ENCODE peak calls at places on chromosomes 6 and 20, in five cellular contexts. O is bronchial epithelial cell; V is MV-4-11; W is naive thymus-derived CD8-positive, alpha-beta T cell; L is nephron progenitor cell. T is an unnamed sample.

GRCh38 chr20:45342863-45343444 is 5.3 kb downstream of the SDC4 start:
- DNase-seq in O (no peak), W (no peak), L (no peak), V (no peak), T (no peak)

GRCh38 chr20:34896086-34896551 is 19.7 kb downstream of the ACSS2 start:
- DNase-seq in O (no peak), V (no peak), L (no peak), W (no peak), T (no peak)

GRCh38 chr6:27863962-27864905 is 48.0 kb downstream of the OR2B2 start:
- DNase-seq in O (no peak), W (peak), V (no peak), L (no peak), T (no peak)

GRCh38 chr6:90199900-90200299 is 96.7 kb downstream of the BACH2 start:
- DNase-seq in W (no peak), L (no peak), V (no peak), O (no peak), T (no peak)

GRCh38 chr20:2364014-2364413 is 16.7 kb upstream of the TGM6 start:
- DNase-seq in O (peak), L (no peak), W (no peak), V (no peak), T (no peak)

GRCh38 chr20:36399147-36399968 is 93.2 kb downstream of the DLGAP4 start:
- DNase-seq in W (peak), V (peak), O (peak), L (peak), T (no peak)

GRCh38 chr6:109229536-109229935 is 134.2 kb downstream of the CEP57L1 start:
- DNase-seq in V (no peak), O (peak), W (no peak), L (no peak), T (no peak)

GRCh38 chr6:8085053-8085511 is 17.3 kb downstream of the EEF1E1 start:
- DNase-seq in V (peak), W (no peak), O (peak), L (no peak), T (no peak)

GRCh38 chr20:60215786-60216730 is 257.8 kb downstream of the CDH26 start:
- DNase-seq in W (no peak), V (no peak), O (no peak), L (no peak), T (no peak)

GRCh38 chr6:52929321-52930164 is 20.0 kb upstream of the GSTA3 start:
- DNase-seq in V (no peak), L (no peak), O (peak), W (no peak), T (no peak)

GRCh38 chr6:342832-343179 is 48.7 kb upstream of the IRF4 start:
- DNase-seq in V (no peak), O (no peak), W (no peak), L (no peak), T (no peak)

GRCh38 chr6:21612067-21612745 is 18.7 kb downstream of the SOX4 start:
- DNase-seq in W (no peak), O (no peak), V (no peak), L (no peak), T (no peak)

GRCh38 chr20:46994341-46994740 is 99.7 kb downstream of the EYA2 start:
- DNase-seq in V (peak), W (no peak), L (no peak), O (peak), T (no peak)

GRCh38 chr6:10558575-10558974 is 37.4 kb downstream of the GCNT2 start:
- DNase-seq in L (no peak), V (no peak), W (no peak), O (no peak), T (no peak)

GRCh38 chr20:56373942-56374341 is 15.2 kb downstream of the FAM210B start:
- DNase-seq in V (peak), W (no peak), O (peak), L (no peak), T (no peak)